ENCODE peak calls at places on chromosome 12, in nine cellular contexts. Z, U, J, B, P, W, D, Q and F are unnamed samples. For H3K4me1, the result is how much of the 10 kb centered on the place peaks cover.

GRCh38 chr12:97275261-97276197 is 187.1 kb upstream of the RMST start:
- DNase-seq in Z (no peak), U (no peak), J (no peak), B (no peak), P (no peak), W (no peak), D (peak), Q (no peak), F (no peak)

GRCh38 chr12:54680374-54680773 is 32.2 kb upstream of the DCD start:
- DNase-seq in Z (no peak), U (no peak), J (no peak), B (no peak), P (no peak), W (no peak), D (no peak), Q (no peak), F (no peak)

GRCh38 chr12:53205747-53206146 is 1.3 kb downstream of the ITGB7 start:
- DNase-seq in Z (no peak), U (no peak), J (no peak), B (peak), P (peak), W (no peak), D (peak), Q (peak), F (no peak)

GRCh38 chr12:52517005-52517835 is 3.0 kb downstream of the KRT5 start:
- DNase-seq in Z (no peak), U (no peak), J (no peak), B (no peak), P (no peak), W (no peak), D (no peak), Q (no peak), F (no peak)

GRCh38 chr12:51744957-51745356 is 103.6 kb downstream of the FIGNL2 start:
- DNase-seq in Z (no peak), U (no peak), J (no peak), B (no peak), P (no peak), W (no peak), D (no peak), Q (no peak), F (no peak)

GRCh38 chr12:71945883-71946282 is 7.2 kb downstream of the TPH2 start:
- DNase-seq in Z (no peak), U (no peak), J (no peak), B (no peak), P (no peak), W (no peak), D (no peak), Q (no peak), F (no peak)

GRCh38 chr12:133251732-133252131 is 16.1 kb upstream of the ANHX start:
- DNase-seq in Z (no peak), U (no peak), J (no peak), B (no peak), P (no peak), W (no peak), D (no peak), Q (no peak), F (no peak)

GRCh38 chr12:52435659-52435999 is 1.5 kb upstream of the KRT75 start:
- DNase-seq in Z (no peak), U (no peak), J (no peak), B (no peak), P (no peak), W (no peak), D (no peak), Q (no peak), F (no peak)

GRCh38 chr12:34033628-34034296 is 11.5 kb downstream of the ALG10 start:
- DNase-seq in Z (peak), U (peak), J (no peak), B (peak), P (peak), W (no peak), D (no peak), Q (no peak), F (no peak)

GRCh38 chr12:111404362-111405148 is 1.2 kb upstream of the SH2B3 start:
- DNase-seq in Z (peak), U (peak), J (peak), B (no peak), P (peak), W (peak), D (peak), Q (no peak), F (no peak)
- H3K4me1 ChIP-seq in Z (under half), U (under half), J (half or more), B (under half), P (under half), W (half or more), D (under half), Q (under half), F (under half)

GRCh38 chr12:74891276-74891675 is 318.4 kb downstream of the KCNC2 start:
- DNase-seq in Z (no peak), U (no peak), J (no peak), B (no peak), P (no peak), W (no peak), D (no peak), Q (no peak), F (no peak)

GRCh38 chr12:74889073-74889472 is 320.6 kb downstream of the KCNC2 start:
- DNase-seq in Z (no peak), U (no peak), J (no peak), B (no peak), P (no peak), W (no peak), D (no peak), Q (no peak), F (no peak)

GRCh38 chr12:74892057-74892633 is 317.5 kb downstream of the KCNC2 start:
- DNase-seq in Z (no peak), U (no peak), J (no peak), B (no peak), P (no peak), W (no peak), D (no peak), Q (no peak), F (no peak)

GRCh38 chr12:74890237-74890599 is 319.4 kb downstream of the KCNC2 start:
- DNase-seq in Z (peak), U (peak), J (no peak), B (peak), P (peak), W (no peak), D (no peak), Q (no peak), F (no peak)

DNA sequence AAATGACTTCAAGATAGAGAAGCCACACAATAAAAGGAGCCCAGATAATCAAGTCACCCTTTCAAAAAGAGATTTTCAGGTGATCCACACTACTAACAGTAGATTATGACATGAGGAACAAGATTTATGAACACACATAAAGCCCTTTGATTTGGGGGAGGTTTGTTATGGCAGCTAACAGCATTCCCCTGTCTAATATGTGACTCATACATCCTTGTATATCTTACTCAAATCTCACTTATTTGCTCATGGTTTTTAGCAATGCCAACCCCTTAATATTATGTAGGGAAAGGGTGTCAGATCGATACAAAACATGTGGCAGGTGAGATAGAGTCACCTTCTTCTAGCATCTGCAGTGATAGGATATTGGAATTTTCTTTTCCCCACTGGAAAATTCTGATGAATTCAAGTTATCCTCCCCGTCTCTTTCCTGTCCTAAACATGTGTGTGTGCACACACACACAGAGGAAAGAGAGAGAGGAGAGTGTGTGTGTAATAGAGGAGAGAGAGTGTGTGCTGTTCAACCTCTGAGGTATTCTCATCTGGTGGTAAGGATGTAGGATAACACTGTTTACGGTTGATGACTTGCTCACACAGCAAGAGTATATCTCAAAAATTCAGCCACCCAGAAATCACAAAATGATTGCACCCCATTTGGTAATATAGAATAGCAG is 319.9 kb downstream of the KCNC2 start:
- DNase-seq in Z (peak), U (peak), J (no peak), B (peak), P (peak), W (no peak), D (no peak), Q (no peak), F (no peak)
- H3K27ac ChIP-seq in Z (peak), U (peak), J (no peak), B (peak), P (peak), W (no peak), D (no peak), Q (no peak), F (peak)

GRCh38 chr12:105317942-105318614 is 12.4 kb upstream of the C12orf75 start:
- DNase-seq in Z (peak), U (no peak), J (no peak), B (peak), P (no peak), W (no peak), D (no peak), Q (no peak), F (no peak)
- H3K4me1 ChIP-seq in Z (under half), U (under half), J (under half), B (under half), P (under half), W (under half), D (under half), Q (under half), F (under half)

GRCh38 chr12:98578821-98579220 is 14.7 kb upstream of the SLC25A3 start:
- DNase-seq in Z (peak), U (no peak), J (no peak), B (peak), P (no peak), W (no peak), D (no peak), Q (no peak), F (no peak)
- H3K27ac ChIP-seq in Z (peak), U (no peak), J (no peak), B (no peak), P (no peak), W (no peak), D (no peak), Q (no peak), F (no peak)